ENCODE peak calls at places on chromosomes 5 and 9, in five cellular contexts. G is non-pigmented ciliary epithelial cell; Q is activated CD4-positive, alpha-beta T cell treated with anti-CD3 and anti-CD28 coated beads, Interleukin-2, amount 50 U/mL, for 1 hour; I is skeletal muscle cell; Y is LoVo. O is an unnamed sample.

GRCh38 chr5:103109277-103109676 is 10.7 kb downstream of the GIN1 start:
- DNase-seq in Y (no peak), G (no peak), Q (no peak), I (no peak), O (no peak)

GRCh38 chr9:136619742-136620440 is 42.8 kb upstream of the EGFL7 start:
- DNase-seq in Q (no peak), Y (no peak), I (no peak), G (no peak), O (no peak)

GRCh38 chr5:172658869-172659513 is 17.9 kb downstream of the NEURL1B start:
- DNase-seq in I (no peak), Y (no peak), Q (no peak), G (no peak), O (no peak)

GRCh38 chr9:137366445-137366810 is 56.5 kb downstream of the EXD3 start:
- DNase-seq in G (no peak), Y (no peak), I (no peak), Q (no peak), O (no peak)

GRCh38 chr9:124820606-124821246 is 32.5 kb upstream of the WDR38 start:
- DNase-seq in Q (no peak), G (no peak), Y (no peak), I (no peak), O (no peak)

GRCh38 chr9:68643901-68644809 is 60.9 kb upstream of the PIP5K1B start:
- DNase-seq in Y (no peak), I (no peak), Q (no peak), G (no peak), O (no peak)

GRCh38 chr9:8070779-8071444 is 271.3 kb upstream of the DMAC1 start:
- DNase-seq in Q (no peak), I (no peak), G (no peak), Y (no peak), O (no peak)

GRCh38 chr5:60843693-60844428 is at the start of gene ELOVL7:
- DNase-seq in Q (peak), G (no peak), I (no peak), Y (peak), O (no peak)

GRCh38 chr9:111178361-111179043 is 140.2 kb upstream of the LPAR1 start:
- DNase-seq in Q (no peak), G (peak), Y (no peak), I (peak), O (no peak)

GRCh38 chr5:169728-170094 is 21.6 kb upstream of the LRRC14B start:
- DNase-seq in I (no peak), Q (no peak), Y (no peak), G (no peak), O (no peak)

GRCh38 chr9:86962692-86963091 is 15.4 kb upstream of the GAS1 start:
- DNase-seq in Q (no peak), G (no peak), Y (no peak), I (no peak), O (no peak)

GRCh38 chr5:33832904-33833575 is 58.8 kb downstream of the ADAMTS12 start:
- DNase-seq in Q (no peak), G (no peak), Y (no peak), I (no peak), O (no peak)

GRCh38 chr9:111272571-111272970 is 57.5 kb downstream of the OR2K2 start:
- DNase-seq in I (no peak), Y (no peak), G (no peak), Q (no peak), O (no peak)

GRCh38 chr5:149265559-149265958 is 6.1 kb upstream of the AFAP1L1 start:
- DNase-seq in Y (no peak), I (no peak), Q (no peak), G (peak), O (no peak)

GRCh38 chr5:170536498-170536897 is 32.7 kb downstream of the KCNIP1 start:
- DNase-seq in Y (no peak), Q (no peak), G (no peak), I (no peak), O (no peak)

GRCh38 chr5:79853676-79854418 is 137.2 kb downstream of the MTX3 start:
- DNase-seq in G (no peak), Q (no peak), I (no peak), Y (peak), O (no peak)

GRCh38 chr5:73228052-73228451 is 55.1 kb downstream of the TMEM174 start:
- DNase-seq in G (no peak), Y (no peak), Q (no peak), I (no peak), O (no peak)

GRCh38 chr9:34437006-34437925 is 21.1 kb downstream of the FAM219A start:
- DNase-seq in Y (peak), G (no peak), Q (peak), I (no peak), O (peak)

GRCh38 chr5:161498531-161498930 is 48.0 kb downstream of the GABRB2 start:
- DNase-seq in Q (no peak), G (no peak), Y (no peak), I (no peak), O (no peak)

GRCh38 chr5:90962481-90962880 is 403.9 kb downstream of the ADGRV1 start:
- DNase-seq in Y (no peak), G (no peak), I (no peak), Q (no peak), O (no peak)

GRCh38 chr5:140106101-140106500 is 7.8 kb upstream of the PURA start:
- DNase-seq in G (no peak), Q (no peak), I (no peak), Y (no peak), O (no peak)

O was measured in effector memory CD8-positive, alpha-beta T cell.